ENCODE peak calls at places on chromosomes 4 and X, in four cellular contexts. N is tibial artery; Q is stimulated activated CD4-positive, alpha-beta T cell treated with anti-CD3 and anti-CD28 coated beads, Interleukin-12 subunit alpha, Interleukin-12 subunit beta, amount 100 ng/mL, for 48 hours; Z is renal cortical epithelial cell. O is an unnamed sample.

GRCh38 chr4:85761803-85762202 is 286.9 kb downstream of the ARHGAP24 start:
- DNase-seq in N (peak; percentile 73), Q (no peak), Z (peak; percentile 61), O (no peak)

GRCh38 chrX:126448681-126449080 is 103.9 kb downstream of the DCAF12L1 start:
- DNase-seq in N (no peak), Q (no peak), Z (no peak), O (no peak)

GRCh38 chrX:84933956-84934556 is 69.6 kb upstream of the APOOL start:
- DNase-seq in N (no peak), Q (no peak), Z (no peak), O (no peak)

GRCh38 chr4:48557478-48557877 is 67.4 kb downstream of the ZAR1 start:
- DNase-seq in N (no peak), Q (no peak), Z (peak; percentile 18), O (no peak)

GRCh38 chrX:115562492-115562872 is 1.5 kb downstream of the PLS3 start:
- DNase-seq in N (no peak), Q (no peak), Z (no peak), O (no peak)

GRCh38 chr4:186844059-186844681 is 120.5 kb upstream of the FAT1 start:
- DNase-seq in N (peak; percentile 69), Q (no peak), Z (no peak), O (no peak)

GRCh38 chr4:159006202-159006601 is 96.7 kb upstream of the RAPGEF2 start:
- DNase-seq in N (no peak), Q (no peak), Z (peak; percentile 83), O (no peak)

GRCh38 chrX:28177202-28177601 is 196.0 kb upstream of the DCAF8L1 start:
- DNase-seq in N (no peak), Q (no peak), Z (no peak), O (no peak)

GRCh38 chrX:50691820-50692219 is 122.2 kb downstream of the SHROOM4 start:
- DNase-seq in N (no peak), Q (peak; percentile 40), Z (peak; percentile 33), O (no peak)

GRCh38 chr4:42397256-42397634 is at the start of gene SHISA3:
- DNase-seq in N (no peak), Q (no peak), Z (no peak), O (no peak)

GRCh38 chr4:154559141-154559841 is 3.5 kb upstream of the FGB start:
- DNase-seq in N (no peak), Q (no peak), Z (peak; percentile 69), O (no peak)

GRCh38 chr4:1842993-1843448 is 12.9 kb downstream of the LETM1 start:
- DNase-seq in N (no peak), Q (no peak), Z (peak; percentile 85), O (no peak)

GRCh38 chr4:53507671-53508286 is 83.5 kb downstream of the LNX1 start:
- DNase-seq in N (peak; percentile 90), Q (no peak), Z (peak; percentile 96), O (no peak)

GRCh38 chr4:48346594-48346993 is 5.3 kb downstream of the SLAIN2 start:
- DNase-seq in N (no peak), Q (no peak), Z (peak; percentile 53), O (no peak)

GRCh38 chrX:19904778-19905367 is 17.5 kb upstream of the SH3KBP1 start:
- DNase-seq in N (no peak), Q (no peak), Z (peak; percentile 57), O (no peak)

GRCh38 chr4:36502350-36502749 is 220.9 kb downstream of the DTHD1 start:
- DNase-seq in N (no peak), Q (no peak), Z (no peak), O (no peak)

GRCh38 chr4:42341518-42342026 is 55.7 kb upstream of the SHISA3 start:
- DNase-seq in N (no peak), Q (no peak), Z (no peak), O (no peak)

GRCh38 chr4:153152453-153153338 is 51.5 kb upstream of the TRIM2 start:
- DNase-seq in N (no peak), Q (peak; percentile 64), Z (peak; percentile 50), O (peak; percentile 60)

GRCh38 chrX:154458116-154458953 is at the start of gene PLXNA3:
- DNase-seq in N (no peak), Q (no peak), Z (no peak), O (peak; percentile 57)

GRCh38 chr4:11182031-11182430 is 246.7 kb downstream of the HS3ST1 start:
- DNase-seq in N (no peak), Q (no peak), Z (no peak), O (no peak)

GRCh38 chr4:109752545-109752944 is 22.7 kb upstream of the PLA2G12A start:
- DNase-seq in N (no peak), Q (no peak), Z (no peak), O (no peak)

GRCh38 chrX:50497067-50497466 is 26.4 kb upstream of the DGKK start:
- DNase-seq in N (no peak), Q (no peak), Z (no peak), O (no peak)

GRCh38 chr4:128527356-128527755 is 239.7 kb upstream of the PGRMC2 start:
- DNase-seq in N (no peak), Q (no peak), Z (peak; percentile 41), O (no peak)

GRCh38 chr4:27666943-27667342 is 806.3 kb downstream of the STIM2 start:
- DNase-seq in N (no peak), Q (no peak), Z (no peak), O (no peak)

GRCh38 chr4:186587416-186588018 is 32.1 kb upstream of the MTNR1A start:
- DNase-seq in N (peak; percentile 74), Q (peak; percentile 61), Z (peak; percentile 44), O (peak; percentile 29)

GRCh38 chrX:153722704-153723350 is 1.4 kb downstream of the BCAP31 start:
- DNase-seq in N (no peak), Q (no peak), Z (no peak), O (no peak)

GRCh38 chr4:11782859-11783258 is 354.2 kb upstream of the HS3ST1 start:
- DNase-seq in N (no peak), Q (no peak), Z (no peak), O (no peak)

GRCh38 chr4:46931981-46932380 is 22.9 kb upstream of the COX7B2 start:
- DNase-seq in N (no peak), Q (peak; percentile 1), Z (peak; percentile 18), O (no peak)

GRCh38 chr4:83329521-83330105 is 5.0 kb downstream of the HPSE start:
- DNase-seq in N (no peak), Q (no peak), Z (no peak), O (no peak)

GRCh38 chr4:165506780-165507305 is 128.0 kb downstream of the CPE start:
- DNase-seq in N (no peak), Q (no peak), Z (no peak), O (no peak)

GRCh38 chrX:264634-265455 is 16.3 kb upstream of the PLCXD1 start:
- DNase-seq in N (peak; percentile 29), Q (no peak), Z (peak; percentile 56), O (no peak)

GRCh38 chr4:143248827-143249226 is 64.1 kb downstream of the USP38 start:
- DNase-seq in N (no peak), Q (no peak), Z (no peak), O (no peak)

GRCh38 chr4:18039113-18039512 is 17.6 kb upstream of the LCORL start:
- DNase-seq in N (no peak), Q (no peak), Z (peak; percentile 88), O (no peak)

GRCh38 chr4:176002007-176002623 is 63.5 kb upstream of the WDR17 start:
- DNase-seq in N (peak; percentile 68), Q (no peak), Z (no peak), O (no peak)

GRCh38 chrX:153338836-153339235 is 4.9 kb downstream of the ZNF275 start:
- DNase-seq in N (no peak), Q (no peak), Z (no peak), O (no peak)

GRCh38 chr4:126265880-126266279 is 951.1 kb downstream of the FAT4 start:
- DNase-seq in N (no peak), Q (no peak), Z (no peak), O (no peak)

GRCh38 chr4:185265942-185266341 is 56.5 kb downstream of the SNX25 start:
- DNase-seq in N (no peak), Q (no peak), Z (peak; percentile 16), O (no peak)